ENCODE peak calls at places on chromosomes 3 and 15, in seven cellular contexts. Q is sigmoid colon, M is stomach, X is transverse colon, E is breast epithelium, Z is K562, C is HCT116. Y is an unnamed sample. For H3K36me3 and H3K9me3, the result is how much of the 10 kb centered on the place peaks cover.

GRCh38 chr15:87667643-87668042 is 588.9 kb downstream of the NTRK3 start:
- DNase-seq in Q (no peak), M (no peak), X (no peak), E (no peak), Z (no peak), C (no peak), Y (no peak)

GRCh38 chr3:49466047-49466446 is 4.0 kb upstream of the DAG1 start:
- DNase-seq in Q (no peak), M (no peak), X (no peak), E (no peak), Z (no peak), C (no peak), Y (no peak)

GRCh38 chr15:48966595-48967301 is 3.0 kb upstream of the SHC4 start:
- DNase-seq in Q (no peak), M (no peak), X (no peak), E (no peak), Z (no peak), C (no peak), Y (no peak)

GRCh38 chr3:184380210-184380626 is 364 bp downstream of the CHRD start:
- DNase-seq in Q (peak), M (peak), X (peak), E (no peak), Z (peak), C (no peak), Y (peak)

GRCh38 chr3:12194669-12195161 is 36.0 kb upstream of the TIMP4 start:
- DNase-seq in Q (no peak), M (peak), X (peak), E (no peak), Z (peak), C (peak), Y (no peak)

GRCh38 chr3:129413687-129414506 is 14.5 kb downstream of the EFCAB12 start:
- DNase-seq in Q (no peak), M (no peak), X (no peak), E (peak), Z (peak), C (no peak), Y (no peak)

GRCh38 chr15:36988947-36989346 is 111.4 kb downstream of the MEIS2 start:
- DNase-seq in Q (no peak), M (no peak), X (no peak), E (no peak), Z (no peak), C (no peak), Y (no peak)

GRCh38 chr3:139101396-139101795 is 56.7 kb upstream of the PRR23C start:
- DNase-seq in Q (no peak), M (no peak), X (no peak), E (no peak), Z (no peak), C (no peak), Y (no peak)

GRCh38 chr15:85282504-85283115 is 97.8 kb upstream of the AKAP13 start:
- DNase-seq in Q (no peak), M (no peak), X (no peak), E (no peak), Z (no peak), C (no peak), Y (no peak)

GRCh38 chr15:41474941-41475340 is 18.7 kb upstream of the ITPKA start:
- DNase-seq in Q (no peak), M (peak), X (peak), E (no peak), Z (no peak), C (no peak), Y (no peak)

GRCh38 chr15:41473418-41473817 is 20.3 kb upstream of the ITPKA start:
- DNase-seq in Q (no peak), M (no peak), X (no peak), E (no peak), Z (no peak), C (no peak), Y (no peak)

GRCh38 chr15:41474436-41474835 is 19.2 kb upstream of the ITPKA start:
- DNase-seq in Q (no peak), M (peak), X (peak), E (no peak), Z (no peak), C (no peak), Y (no peak)

GRCh38 chr15:41480396-41481140 is 13.1 kb upstream of the ITPKA start:
- DNase-seq in Q (no peak), M (no peak), X (no peak), E (no peak), Z (no peak), C (no peak), Y (no peak)

GRCh38 chr15:41476416-41477048 is 17.1 kb upstream of the ITPKA start:
- DNase-seq in Q (no peak), M (no peak), X (no peak), E (no peak), Z (no peak), C (no peak), Y (no peak)
- H3K36me3 ChIP-seq in Q (half or more), M (half or more), X (under half), E (under half), Z (half or more), C (under half), Y (half or more)

GRCh38 chr3:99646107-99646435 is 7.7 kb downstream of the COL8A1 start:
- DNase-seq in Q (no peak), M (no peak), X (no peak), E (no peak), Z (no peak), C (no peak), Y (no peak)
- TF ChIP-seq POLR2AphosphoS5 in Q (no peak), M (no peak), X (no peak), E (no peak), Z (no peak), C (no peak), Y (no peak)

DNA sequence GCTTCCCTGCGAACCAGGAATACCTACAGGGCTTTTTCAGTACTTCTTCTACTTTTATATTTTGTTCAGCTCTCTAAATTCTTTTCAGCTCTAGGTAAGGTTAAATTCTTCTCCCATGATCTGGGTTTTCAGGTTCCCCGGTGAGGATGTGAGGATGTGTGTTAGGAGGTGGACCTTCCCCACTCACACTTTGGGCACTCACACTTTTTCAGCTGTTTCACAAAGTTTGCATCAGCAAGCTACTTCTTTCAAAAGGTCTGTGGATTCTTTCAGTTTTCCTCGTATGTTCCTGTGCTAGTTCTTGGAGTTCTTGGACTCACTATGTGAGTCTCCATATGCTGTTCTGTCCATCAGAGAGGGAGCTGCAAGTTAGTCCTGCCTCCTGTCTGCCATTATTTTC is 13.9 kb upstream of the OR5K2 start:
- DNase-seq in Q (no peak), M (no peak), X (no peak), E (no peak), Z (no peak), C (peak), Y (no peak)
- H3K9me3 ChIP-seq in Q (under half), M (under half), X (under half), E (under half), Z (under half), C (under half), Y (under half)

DNA sequence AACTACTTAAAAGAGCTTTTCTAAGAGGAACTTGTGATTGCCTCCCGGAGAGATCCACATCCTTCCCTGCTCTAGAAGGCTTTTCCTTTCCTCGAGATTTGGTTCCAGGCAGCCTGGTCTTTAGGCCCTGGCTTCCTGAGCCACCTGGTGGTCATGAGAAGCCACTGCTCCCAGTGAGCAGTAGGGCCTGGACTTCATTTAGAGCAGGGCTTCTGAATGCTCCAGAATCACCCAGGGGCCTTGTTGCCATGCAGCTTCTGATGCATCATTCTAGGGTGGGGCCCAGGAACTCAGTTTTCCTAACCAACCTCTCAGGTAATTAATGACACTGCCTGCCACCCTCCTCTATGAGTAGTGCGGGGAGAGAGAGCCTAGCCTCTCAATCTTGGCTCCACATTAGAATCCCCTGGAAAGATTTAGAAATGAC is 29.6 kb downstream of the PSMD6 start:
- DNase-seq in Q (peak), M (peak), X (peak), E (peak), Z (peak), C (peak), Y (no peak)
- H3K36me3 ChIP-seq in Q (under half), M (half or more), X (under half), E (under half), Z (half or more), C (under half), Y (half or more)

GRCh38 chr3:16658933-16659793 is 53.9 kb upstream of the DAZL start:
- DNase-seq in Q (no peak), M (no peak), X (no peak), E (no peak), Z (no peak), C (no peak), Y (no peak)
- TF ChIP-seq POLR2AphosphoS5 in Q (no peak), M (no peak), X (no peak), E (no peak), Z (no peak), C (no peak), Y (no peak)

DNA sequence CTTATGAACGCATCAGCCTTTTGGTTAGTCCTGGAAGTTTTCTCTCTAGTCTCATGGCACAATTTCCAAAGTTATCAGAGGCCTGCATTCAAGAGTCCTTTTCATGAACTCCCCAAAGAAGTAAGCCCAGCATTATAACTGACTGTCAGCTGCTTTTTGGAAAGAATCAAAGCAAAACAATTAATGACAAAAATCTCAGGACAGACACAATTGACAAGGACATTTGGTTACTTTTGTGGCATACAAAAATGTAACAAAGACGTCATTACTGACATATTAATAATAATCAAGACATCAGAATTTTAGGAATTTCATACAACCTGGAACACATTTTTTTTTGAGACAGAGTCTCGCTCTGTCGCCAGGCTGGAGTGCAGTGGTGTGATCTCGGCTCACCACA is 21.2 kb downstream of the KATNBL1 start:
- DNase-seq in Q (no peak), M (no peak), X (no peak), E (no peak), Z (no peak), C (no peak), Y (no peak)
- H3K9me3 ChIP-seq in Q (under half), M (under half), X (under half), E (under half), Z (under half), C (under half), Y (under half)

DNA sequence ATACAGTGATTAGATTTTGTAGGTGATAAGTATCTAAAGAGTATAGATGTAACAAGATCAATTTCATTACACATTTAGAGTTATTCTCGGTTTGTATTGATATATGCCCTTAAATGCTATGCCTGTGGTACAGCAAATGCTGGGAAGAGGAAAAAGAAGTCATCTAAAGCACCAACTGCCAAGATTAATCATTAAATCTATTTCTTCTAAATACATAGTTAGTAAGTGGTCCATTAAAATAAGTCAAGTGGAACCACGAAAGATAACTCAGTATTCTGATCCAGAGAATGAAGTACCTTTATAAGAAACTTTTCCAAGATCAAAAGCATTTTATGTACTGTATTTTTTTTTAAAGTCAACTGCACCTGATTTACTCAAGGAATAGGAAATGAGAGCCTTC is 142.1 kb upstream of the CGNL1 start:
- DNase-seq in Q (no peak), M (no peak), X (no peak), E (no peak), Z (no peak), C (no peak), Y (no peak)
- H3K36me3 ChIP-seq in Q (under half), M (under half), X (under half), E (under half), Z (under half), C (under half), Y (under half)

GRCh38 chr3:188647237-188647636 is 493.3 kb downstream of the LPP start:
- DNase-seq in Q (no peak), M (no peak), X (no peak), E (no peak), Z (no peak), C (no peak), Y (no peak)

GRCh38 chr3:188643736-188644135 is 489.8 kb downstream of the LPP start:
- DNase-seq in Q (no peak), M (no peak), X (no peak), E (no peak), Z (no peak), C (no peak), Y (no peak)

GRCh38 chr3:188649521-188649920 is 495.6 kb downstream of the LPP start:
- DNase-seq in Q (no peak), M (no peak), X (no peak), E (no peak), Z (no peak), C (no peak), Y (no peak)

GRCh38 chr3:188641076-188641475 is 487.1 kb downstream of the LPP start:
- DNase-seq in Q (no peak), M (no peak), X (no peak), E (no peak), Z (no peak), C (no peak), Y (no peak)

GRCh38 chr3:188646592-188646991 is 492.6 kb downstream of the LPP start:
- DNase-seq in Q (no peak), M (no peak), X (no peak), E (no peak), Z (no peak), C (no peak), Y (no peak)
- TF ChIP-seq POLR2AphosphoS5 in Q (no peak), M (peak), X (peak), E (no peak), Z (no peak), C (no peak), Y (no peak)